ENCODE peak calls at places on chromosome 7, in ten cellular contexts. One of them, this sample, is unnamed.
A peak's percentile ranks its signal among the peaks of the same experiment; 100 is the strongest.

GRCh38 chr7:36391436-36392198 is 2.0 kb downstream of the ANLN start:
- DNase-seq in adipocyte: no peak
- DNase-seq in GM19239: no peak
- DNase-seq in uterus: no peak
- DNase-seq in effector CD4-positive, alpha-beta T cell: no peak
- DNase-seq in lower lobe of right lung: no peak
- DNase-seq in cardiac fibroblast: no peak
- DNase-seq in amniotic stem cell: no peak
- DNase-seq in ecto neural progenitor cell: no peak
- DNase-seq in hepatic stellate cell: no peak
- DNase-seq in this sample: no peak

GRCh38 chr7:66296555-66296954 is 91.4 kb downstream of the TPST1 start:
- DNase-seq in hepatic stellate cell: no peak
- DNase-seq in ecto neural progenitor cell: no peak
- DNase-seq in effector CD4-positive, alpha-beta T cell: no peak
- DNase-seq in lower lobe of right lung: no peak
- DNase-seq in GM19239: no peak
- DNase-seq in uterus: no peak
- DNase-seq in adipocyte: peak; percentile 75
- DNase-seq in amniotic stem cell: no peak
- DNase-seq in cardiac fibroblast: peak; percentile 74
- DNase-seq in this sample: no peak

GRCh38 chr7:93117852-93118530 is at the start of gene SAMD9:
- DNase-seq in hepatic stellate cell: peak; percentile 77
- DNase-seq in adipocyte: peak; percentile 96
- DNase-seq in effector CD4-positive, alpha-beta T cell: peak; percentile 54
- DNase-seq in lower lobe of right lung: no peak
- DNase-seq in amniotic stem cell: peak; percentile 75
- DNase-seq in GM19239: peak; percentile 75
- DNase-seq in cardiac fibroblast: peak; percentile 93
- DNase-seq in ecto neural progenitor cell: no peak
- DNase-seq in uterus: peak; percentile 39
- DNase-seq in this sample: peak; percentile 88

GRCh38 chr7:100965051-100965722 is 4.2 kb upstream of the MUC12 start:
- DNase-seq in GM19239: no peak
- DNase-seq in lower lobe of right lung: no peak
- DNase-seq in cardiac fibroblast: no peak
- DNase-seq in uterus: no peak
- DNase-seq in effector CD4-positive, alpha-beta T cell: no peak
- DNase-seq in hepatic stellate cell: no peak
- DNase-seq in amniotic stem cell: no peak
- DNase-seq in ecto neural progenitor cell: no peak
- DNase-seq in adipocyte: no peak
- DNase-seq in this sample: no peak

GRCh38 chr7:46072722-46073121 is 151.7 kb upstream of the IGFBP3 start:
- DNase-seq in cardiac fibroblast: peak; percentile 81
- DNase-seq in GM19239: no peak
- DNase-seq in ecto neural progenitor cell: no peak
- DNase-seq in amniotic stem cell: no peak
- DNase-seq in lower lobe of right lung: no peak
- DNase-seq in hepatic stellate cell: no peak
- DNase-seq in adipocyte: peak; percentile 77
- DNase-seq in uterus: no peak
- DNase-seq in effector CD4-positive, alpha-beta T cell: no peak
- DNase-seq in this sample: no peak

GRCh38 chr7:128011079-128011670 is 20.1 kb downstream of the LRRC4 start:
- DNase-seq in adipocyte: no peak
- DNase-seq in ecto neural progenitor cell: no peak
- DNase-seq in effector CD4-positive, alpha-beta T cell: no peak
- DNase-seq in uterus: no peak
- DNase-seq in cardiac fibroblast: no peak
- DNase-seq in GM19239: no peak
- DNase-seq in hepatic stellate cell: no peak
- DNase-seq in lower lobe of right lung: no peak
- DNase-seq in amniotic stem cell: no peak
- DNase-seq in this sample: peak; percentile 44

GRCh38 chr7:26135551-26135950 is 16.4 kb upstream of the NFE2L3 start:
- DNase-seq in ecto neural progenitor cell: no peak
- DNase-seq in amniotic stem cell: no peak
- DNase-seq in GM19239: no peak
- DNase-seq in hepatic stellate cell: no peak
- DNase-seq in adipocyte: no peak
- DNase-seq in uterus: no peak
- DNase-seq in lower lobe of right lung: no peak
- DNase-seq in effector CD4-positive, alpha-beta T cell: no peak
- DNase-seq in cardiac fibroblast: no peak
- DNase-seq in this sample: no peak

GRCh38 chr7:143321734-143322133 is 5.8 kb downstream of the CLCN1 start:
- DNase-seq in adipocyte: no peak
- DNase-seq in GM19239: no peak
- DNase-seq in amniotic stem cell: no peak
- DNase-seq in hepatic stellate cell: no peak
- DNase-seq in cardiac fibroblast: peak; percentile 7
- DNase-seq in lower lobe of right lung: peak; percentile 63
- DNase-seq in uterus: no peak
- DNase-seq in effector CD4-positive, alpha-beta T cell: no peak
- DNase-seq in ecto neural progenitor cell: no peak
- DNase-seq in this sample: peak; percentile 42

GRCh38 chr7:138595454-138595853 is 105.7 kb downstream of the SVOPL start:
- DNase-seq in lower lobe of right lung: no peak
- DNase-seq in adipocyte: no peak
- DNase-seq in hepatic stellate cell: no peak
- DNase-seq in uterus: no peak
- DNase-seq in ecto neural progenitor cell: no peak
- DNase-seq in amniotic stem cell: no peak
- DNase-seq in cardiac fibroblast: no peak
- DNase-seq in GM19239: no peak
- DNase-seq in effector CD4-positive, alpha-beta T cell: no peak
- DNase-seq in this sample: no peak

GRCh38 chr7:95766657-95767056 is 5.7 kb upstream of the DYNC1I1 start:
- DNase-seq in ecto neural progenitor cell: no peak
- DNase-seq in adipocyte: no peak
- DNase-seq in GM19239: no peak
- DNase-seq in cardiac fibroblast: no peak
- DNase-seq in uterus: no peak
- DNase-seq in effector CD4-positive, alpha-beta T cell: no peak
- DNase-seq in amniotic stem cell: no peak
- DNase-seq in hepatic stellate cell: no peak
- DNase-seq in lower lobe of right lung: no peak
- DNase-seq in this sample: no peak

GRCh38 chr7:128167791-128168666 is 73.0 kb upstream of the LEP start:
- DNase-seq in cardiac fibroblast: no peak
- DNase-seq in GM19239: no peak
- DNase-seq in amniotic stem cell: no peak
- DNase-seq in ecto neural progenitor cell: no peak
- DNase-seq in lower lobe of right lung: no peak
- DNase-seq in effector CD4-positive, alpha-beta T cell: no peak
- DNase-seq in hepatic stellate cell: no peak
- DNase-seq in adipocyte: no peak
- DNase-seq in uterus: no peak
- DNase-seq in this sample: no peak

GRCh38 chr7:24241216-24241615 is 42.8 kb upstream of the NPY start:
- DNase-seq in lower lobe of right lung: no peak
- DNase-seq in ecto neural progenitor cell: no peak
- DNase-seq in uterus: no peak
- DNase-seq in cardiac fibroblast: no peak
- DNase-seq in amniotic stem cell: no peak
- DNase-seq in hepatic stellate cell: no peak
- DNase-seq in adipocyte: no peak
- DNase-seq in effector CD4-positive, alpha-beta T cell: no peak
- DNase-seq in GM19239: no peak
- DNase-seq in this sample: no peak

GRCh38 chr7:85750454-85750949 is 563.6 kb upstream of the SEMA3D start:
- DNase-seq in ecto neural progenitor cell: peak; percentile 57
- DNase-seq in amniotic stem cell: no peak
- DNase-seq in effector CD4-positive, alpha-beta T cell: no peak
- DNase-seq in GM19239: no peak
- DNase-seq in lower lobe of right lung: no peak
- DNase-seq in adipocyte: peak; percentile 80
- DNase-seq in cardiac fibroblast: peak; percentile 49
- DNase-seq in uterus: no peak
- DNase-seq in hepatic stellate cell: peak; percentile 3
- DNase-seq in this sample: peak; percentile 84

GRCh38 chr7:2843191-2843685 is 870 bp downstream of the GNA12 start:
- DNase-seq in effector CD4-positive, alpha-beta T cell: no peak
- DNase-seq in cardiac fibroblast: no peak
- DNase-seq in uterus: no peak
- DNase-seq in GM19239: no peak
- DNase-seq in amniotic stem cell: no peak
- DNase-seq in lower lobe of right lung: no peak
- DNase-seq in hepatic stellate cell: no peak
- DNase-seq in ecto neural progenitor cell: no peak
- DNase-seq in adipocyte: no peak
- DNase-seq in this sample: no peak

GRCh38 chr7:16933296-16934248 is 51.8 kb upstream of the AGR3 start:
- DNase-seq in amniotic stem cell: no peak
- DNase-seq in GM19239: no peak
- DNase-seq in ecto neural progenitor cell: no peak
- DNase-seq in adipocyte: no peak
- DNase-seq in uterus: no peak
- DNase-seq in effector CD4-positive, alpha-beta T cell: no peak
- DNase-seq in hepatic stellate cell: no peak
- DNase-seq in lower lobe of right lung: peak; percentile 53
- DNase-seq in cardiac fibroblast: peak; percentile 10
- DNase-seq in this sample: no peak

GRCh38 chr7:73509463-73509862 is 12.6 kb downstream of the BAZ1B start:
- DNase-seq in GM19239: no peak
- DNase-seq in uterus: no peak
- DNase-seq in effector CD4-positive, alpha-beta T cell: no peak
- DNase-seq in adipocyte: no peak
- DNase-seq in ecto neural progenitor cell: no peak
- DNase-seq in amniotic stem cell: no peak
- DNase-seq in cardiac fibroblast: no peak
- DNase-seq in hepatic stellate cell: no peak
- DNase-seq in lower lobe of right lung: peak; percentile 75
- DNase-seq in this sample: no peak

GRCh38 chr7:44814956-44815355 is 18.5 kb downstream of the PPIA start:
- DNase-seq in cardiac fibroblast: no peak
- DNase-seq in lower lobe of right lung: no peak
- DNase-seq in adipocyte: no peak
- DNase-seq in ecto neural progenitor cell: no peak
- DNase-seq in amniotic stem cell: no peak
- DNase-seq in hepatic stellate cell: no peak
- DNase-seq in effector CD4-positive, alpha-beta T cell: no peak
- DNase-seq in uterus: no peak
- DNase-seq in GM19239: no peak
- DNase-seq in this sample: peak; percentile 35

GRCh38 chr7:127897704-127898454 is 133.4 kb downstream of the LRRC4 start:
- DNase-seq in ecto neural progenitor cell: no peak
- DNase-seq in effector CD4-positive, alpha-beta T cell: no peak
- DNase-seq in GM19239: no peak
- DNase-seq in cardiac fibroblast: peak; percentile 44
- DNase-seq in lower lobe of right lung: no peak
- DNase-seq in adipocyte: peak; percentile 22
- DNase-seq in amniotic stem cell: no peak
- DNase-seq in uterus: no peak
- DNase-seq in hepatic stellate cell: no peak
- DNase-seq in this sample: no peak

GRCh38 chr7:107123392-107123791 is 45.4 kb upstream of the HBP1 start:
- DNase-seq in cardiac fibroblast: no peak
- DNase-seq in amniotic stem cell: no peak
- DNase-seq in effector CD4-positive, alpha-beta T cell: no peak
- DNase-seq in uterus: no peak
- DNase-seq in lower lobe of right lung: no peak
- DNase-seq in hepatic stellate cell: no peak
- DNase-seq in adipocyte: no peak
- DNase-seq in GM19239: no peak
- DNase-seq in ecto neural progenitor cell: no peak
- DNase-seq in this sample: no peak

GRCh38 chr7:25029075-25029474 is 49.1 kb upstream of the OSBPL3 start:
- DNase-seq in cardiac fibroblast: no peak
- DNase-seq in adipocyte: no peak
- DNase-seq in hepatic stellate cell: no peak
- DNase-seq in uterus: no peak
- DNase-seq in ecto neural progenitor cell: no peak
- DNase-seq in amniotic stem cell: no peak
- DNase-seq in GM19239: no peak
- DNase-seq in lower lobe of right lung: no peak
- DNase-seq in effector CD4-positive, alpha-beta T cell: no peak
- DNase-seq in this sample: no peak

GRCh38 chr7:150428671-150429451 is 21.6 kb upstream of the GIMAP8 start:
- DNase-seq in hepatic stellate cell: peak; percentile 41
- DNase-seq in ecto neural progenitor cell: peak; percentile 51
- DNase-seq in cardiac fibroblast: peak; percentile 88
- DNase-seq in GM19239: no peak
- DNase-seq in uterus: no peak
- DNase-seq in effector CD4-positive, alpha-beta T cell: no peak
- DNase-seq in adipocyte: peak; percentile 74
- DNase-seq in lower lobe of right lung: no peak
- DNase-seq in amniotic stem cell: peak; percentile 19
- DNase-seq in this sample: no peak

GRCh38 chr7:117217636-117218035 is 105.2 kb downstream of the WNT2 start:
- DNase-seq in ecto neural progenitor cell: no peak
- DNase-seq in hepatic stellate cell: no peak
- DNase-seq in uterus: no peak
- DNase-seq in adipocyte: peak; percentile 70
- DNase-seq in amniotic stem cell: no peak
- DNase-seq in effector CD4-positive, alpha-beta T cell: no peak
- DNase-seq in GM19239: no peak
- DNase-seq in lower lobe of right lung: no peak
- DNase-seq in cardiac fibroblast: peak; percentile 9
- DNase-seq in this sample: no peak

GRCh38 chr7:128020161-128020560 is 11.1 kb downstream of the LRRC4 start:
- DNase-seq in hepatic stellate cell: no peak
- DNase-seq in lower lobe of right lung: no peak
- DNase-seq in ecto neural progenitor cell: no peak
- DNase-seq in GM19239: no peak
- DNase-seq in cardiac fibroblast: no peak
- DNase-seq in effector CD4-positive, alpha-beta T cell: no peak
- DNase-seq in uterus: no peak
- DNase-seq in adipocyte: no peak
- DNase-seq in amniotic stem cell: no peak
- DNase-seq in this sample: peak; percentile 38

GRCh38 chr7:253491-254336 is 36.3 kb upstream of the FOXL3 start:
- DNase-seq in GM19239: no peak
- DNase-seq in ecto neural progenitor cell: no peak
- DNase-seq in amniotic stem cell: no peak
- DNase-seq in lower lobe of right lung: no peak
- DNase-seq in hepatic stellate cell: no peak
- DNase-seq in uterus: no peak
- DNase-seq in effector CD4-positive, alpha-beta T cell: no peak
- DNase-seq in adipocyte: no peak
- DNase-seq in cardiac fibroblast: no peak
- DNase-seq in this sample: no peak

GRCh38 chr7:128741491-128741890 is 2.3 kb downstream of the CALU start:
- DNase-seq in hepatic stellate cell: no peak
- DNase-seq in cardiac fibroblast: no peak
- DNase-seq in lower lobe of right lung: no peak
- DNase-seq in effector CD4-positive, alpha-beta T cell: no peak
- DNase-seq in GM19239: no peak
- DNase-seq in ecto neural progenitor cell: no peak
- DNase-seq in amniotic stem cell: no peak
- DNase-seq in uterus: no peak
- DNase-seq in adipocyte: peak; percentile 45
- DNase-seq in this sample: no peak

GRCh38 chr7:52711951-52712350 is 323.5 kb upstream of the POM121L12 start:
- DNase-seq in adipocyte: no peak
- DNase-seq in hepatic stellate cell: no peak
- DNase-seq in amniotic stem cell: no peak
- DNase-seq in effector CD4-positive, alpha-beta T cell: no peak
- DNase-seq in ecto neural progenitor cell: no peak
- DNase-seq in uterus: no peak
- DNase-seq in lower lobe of right lung: no peak
- DNase-seq in cardiac fibroblast: no peak
- DNase-seq in GM19239: no peak
- DNase-seq in this sample: no peak

This sample was measured in SK-MEL-5.